ENCODE peak calls at places on chromosomes 6 and 20, in seven cellular contexts. J is head of caudate nucleus, I is AML-193, Q is epithelial cell of proximal tubule, C is endothelial cell, D is GM12878, S is Ammon's horn. F is an unnamed sample.

GRCh38 chr6:132964868-132965382 is 150.6 kb downstream of the RPS12 start:
- DNase-seq in J (no peak), I (no peak), Q (no peak), C (no peak), D (no peak), S (no peak), F (no peak)

GRCh38 chr20:47713941-47714450 is 71.3 kb downstream of the SULF2 start:
- DNase-seq in J (no peak), I (no peak), Q (no peak), C (no peak), D (no peak), S (no peak), F (no peak)

GRCh38 chr20:42442728-42443127 is 747.0 kb downstream of the PTPRT start:
- DNase-seq in J (no peak), I (no peak), Q (no peak), C (no peak), D (no peak), S (no peak), F (no peak)

GRCh38 chr20:14454296-14454695 is 116.9 kb upstream of the FLRT3 start:
- DNase-seq in J (no peak), I (no peak), Q (no peak), C (no peak), D (no peak), S (no peak), F (no peak)

GRCh38 chr20:61901421-61902212 is 164.1 kb downstream of the TAF4 start:
- DNase-seq in J (no peak), I (no peak), Q (no peak), C (no peak), D (no peak), S (no peak), F (no peak)

GRCh38 chr6:83474309-83474708 is 38.0 kb upstream of the PRSS35 start:
- DNase-seq in J (no peak), I (no peak), Q (peak), C (no peak), D (no peak), S (no peak), F (peak)

GRCh38 chr6:44180886-44181285 is 22.3 kb downstream of the CAPN11 start:
- DNase-seq in J (no peak), I (no peak), Q (no peak), C (no peak), D (no peak), S (no peak), F (no peak)

GRCh38 chr6:170080169-170080827 is 210.6 kb downstream of the DLL1 start:
- DNase-seq in J (no peak), I (no peak), Q (no peak), C (peak), D (no peak), S (no peak), F (no peak)

GRCh38 chr6:108699290-108700041 is 138.7 kb downstream of the FOXO3 start:
- DNase-seq in J (no peak), I (no peak), Q (no peak), C (no peak), D (no peak), S (no peak), F (no peak)

GRCh38 chr6:160767019-160767646 is 65.1 kb downstream of the PLG start:
- DNase-seq in J (peak), I (no peak), Q (no peak), C (peak), D (no peak), S (peak), F (peak)

GRCh38 chr6:31922942-31923341 is 4.6 kb upstream of the C2 start:
- DNase-seq in J (no peak), I (peak), Q (no peak), C (no peak), D (no peak), S (no peak), F (no peak)

GRCh38 chr6:113755449-113756289 is 101.5 kb upstream of the MARCKS start:
- DNase-seq in J (no peak), I (no peak), Q (no peak), C (no peak), D (peak), S (no peak), F (no peak)

GRCh38 chr20:4341804-4342560 is 326.6 kb upstream of the RNF24 start:
- DNase-seq in J (no peak), I (no peak), Q (peak), C (no peak), D (no peak), S (no peak), F (no peak)

GRCh38 chr6:116210750-116211425 is 43.0 kb downstream of the TSPYL4 start:
- DNase-seq in J (no peak), I (no peak), Q (peak), C (no peak), D (no peak), S (no peak), F (no peak)

GRCh38 chr20:21936720-21937380 is 231.4 kb downstream of the PAX1 start:
- DNase-seq in J (no peak), I (no peak), Q (no peak), C (no peak), D (no peak), S (no peak), F (no peak)

GRCh38 chr6:63708631-63709030 is 73.0 kb downstream of the PHF3 start:
- DNase-seq in J (no peak), I (no peak), Q (no peak), C (no peak), D (no peak), S (no peak), F (peak)

GRCh38 chr6:3585320-3585935 is 128.6 kb upstream of the SLC22A23 start:
- DNase-seq in J (no peak), I (no peak), Q (no peak), C (no peak), D (no peak), S (no peak), F (peak)

GRCh38 chr6:2733324-2733723 is 17.4 kb downstream of the MYLK4 start:
- DNase-seq in J (peak), I (peak), Q (no peak), C (no peak), D (peak), S (peak), F (peak)

GRCh38 chr6:100879317-100879716 is 1.8 kb downstream of the ASCC3 start:
- DNase-seq in J (no peak), I (no peak), Q (no peak), C (no peak), D (no peak), S (no peak), F (no peak)

GRCh38 chr6:37679539-37680476 is 17.9 kb downstream of the MDGA1 start:
- DNase-seq in J (no peak), I (no peak), Q (peak), C (no peak), D (peak), S (no peak), F (no peak)

GRCh38 chr6:19988555-19988954 is 151.4 kb downstream of the ID4 start:
- DNase-seq in J (no peak), I (peak), Q (no peak), C (peak), D (no peak), S (no peak), F (no peak)

GRCh38 chr6:3165631-3166534 is 8.5 kb upstream of the TUBB2A start:
- DNase-seq in J (no peak), I (no peak), Q (no peak), C (no peak), D (no peak), S (no peak), F (no peak)

GRCh38 chr6:25619222-25619621 is 32.8 kb upstream of the SCGN start:
- DNase-seq in J (no peak), I (no peak), Q (no peak), C (no peak), D (no peak), S (no peak), F (no peak)

GRCh38 chr20:45779011-45779915 is 12.4 kb downstream of the WFDC3 start:
- DNase-seq in J (no peak), I (no peak), Q (peak), C (no peak), D (no peak), S (peak), F (peak)

GRCh38 chr6:121799574-121799973 is 364.1 kb downstream of the GJA1 start:
- DNase-seq in J (no peak), I (no peak), Q (no peak), C (no peak), D (no peak), S (no peak), F (no peak)

GRCh38 chr6:168095171-168095691 is 16.2 kb upstream of the FRMD1 start:
- DNase-seq in J (no peak), I (no peak), Q (no peak), C (no peak), D (no peak), S (no peak), F (no peak)